ENCODE peak calls at places on chromosomes 1 and 21, in ten cellular contexts. One of them, this sample, is unnamed.

GRCh38 chr1:84013708-84014107 is 14.8 kb upstream of the TTLL7 start:
- DNase-seq in stimulated activated CD4-positive, alpha-beta T cell treated with anti-CD3 and anti-CD28 coated beads, Interleukin-1b, Interleukin-23, amount 100 ng/mL, for 1 hour: no peak
- DNase-seq in anterior cingulate cortex: no peak
- DNase-seq in NCI-H226: no peak
- DNase-seq in omental fat pad: no peak
- DNase-seq in posterior vena cava: no peak
- DNase-seq in RCC 7860: no peak
- DNase-seq in EL: no peak
- DNase-seq in psoas muscle: no peak
- DNase-seq in heart right ventricle: no peak
- DNase-seq in this sample: no peak

GRCh38 chr1:211830055-211830329 is 571 bp downstream of the LPGAT1 start:
- DNase-seq in stimulated activated CD4-positive, alpha-beta T cell treated with anti-CD3 and anti-CD28 coated beads, Interleukin-1b, Interleukin-23, amount 100 ng/mL, for 1 hour: no peak
- DNase-seq in anterior cingulate cortex: no peak
- DNase-seq in NCI-H226: no peak
- DNase-seq in omental fat pad: no peak
- DNase-seq in posterior vena cava: no peak
- DNase-seq in RCC 7860: no peak
- DNase-seq in EL: peak
- DNase-seq in psoas muscle: no peak
- DNase-seq in heart right ventricle: no peak
- DNase-seq in this sample: no peak

GRCh38 chr1:171663854-171664550 is 11.5 kb upstream of the MYOC start:
- DNase-seq in stimulated activated CD4-positive, alpha-beta T cell treated with anti-CD3 and anti-CD28 coated beads, Interleukin-1b, Interleukin-23, amount 100 ng/mL, for 1 hour: no peak
- DNase-seq in anterior cingulate cortex: no peak
- DNase-seq in NCI-H226: no peak
- DNase-seq in omental fat pad: no peak
- DNase-seq in posterior vena cava: no peak
- DNase-seq in RCC 7860: no peak
- DNase-seq in EL: no peak
- DNase-seq in psoas muscle: no peak
- DNase-seq in heart right ventricle: no peak
- DNase-seq in this sample: no peak

GRCh38 chr21:46079357-46080170 is 18.3 kb upstream of the COL6A2 start:
- DNase-seq in stimulated activated CD4-positive, alpha-beta T cell treated with anti-CD3 and anti-CD28 coated beads, Interleukin-1b, Interleukin-23, amount 100 ng/mL, for 1 hour: no peak
- DNase-seq in anterior cingulate cortex: no peak
- DNase-seq in NCI-H226: no peak
- DNase-seq in omental fat pad: peak
- DNase-seq in posterior vena cava: peak
- DNase-seq in RCC 7860: no peak
- DNase-seq in EL: peak
- DNase-seq in psoas muscle: peak
- DNase-seq in heart right ventricle: peak
- DNase-seq in this sample: no peak

GRCh38 chr1:160346953-160347352 is 3.8 kb downstream of the NCSTN start:
- DNase-seq in stimulated activated CD4-positive, alpha-beta T cell treated with anti-CD3 and anti-CD28 coated beads, Interleukin-1b, Interleukin-23, amount 100 ng/mL, for 1 hour: no peak
- DNase-seq in anterior cingulate cortex: no peak
- DNase-seq in NCI-H226: no peak
- DNase-seq in omental fat pad: no peak
- DNase-seq in posterior vena cava: no peak
- DNase-seq in RCC 7860: no peak
- DNase-seq in EL: no peak
- DNase-seq in psoas muscle: no peak
- DNase-seq in heart right ventricle: no peak
- DNase-seq in this sample: peak

GRCh38 chr1:224343679-224344078 is 13.0 kb upstream of the CNIH4 start:
- DNase-seq in stimulated activated CD4-positive, alpha-beta T cell treated with anti-CD3 and anti-CD28 coated beads, Interleukin-1b, Interleukin-23, amount 100 ng/mL, for 1 hour: no peak
- DNase-seq in anterior cingulate cortex: no peak
- DNase-seq in NCI-H226: no peak
- DNase-seq in omental fat pad: no peak
- DNase-seq in posterior vena cava: no peak
- DNase-seq in RCC 7860: peak
- DNase-seq in EL: no peak
- DNase-seq in psoas muscle: no peak
- DNase-seq in heart right ventricle: no peak
- DNase-seq in this sample: no peak

GRCh38 chr1:246178902-246179301 is 328.2 kb downstream of the SMYD3 start:
- DNase-seq in stimulated activated CD4-positive, alpha-beta T cell treated with anti-CD3 and anti-CD28 coated beads, Interleukin-1b, Interleukin-23, amount 100 ng/mL, for 1 hour: no peak
- DNase-seq in anterior cingulate cortex: no peak
- DNase-seq in NCI-H226: no peak
- DNase-seq in omental fat pad: no peak
- DNase-seq in posterior vena cava: no peak
- DNase-seq in RCC 7860: no peak
- DNase-seq in EL: no peak
- DNase-seq in psoas muscle: no peak
- DNase-seq in heart right ventricle: no peak
- DNase-seq in this sample: no peak

GRCh38 chr1:29708818-29709710 is 472.7 kb downstream of the PTPRU start:
- DNase-seq in stimulated activated CD4-positive, alpha-beta T cell treated with anti-CD3 and anti-CD28 coated beads, Interleukin-1b, Interleukin-23, amount 100 ng/mL, for 1 hour: no peak
- DNase-seq in anterior cingulate cortex: no peak
- DNase-seq in NCI-H226: no peak
- DNase-seq in omental fat pad: no peak
- DNase-seq in posterior vena cava: peak
- DNase-seq in RCC 7860: peak
- DNase-seq in EL: peak
- DNase-seq in psoas muscle: no peak
- DNase-seq in heart right ventricle: no peak
- DNase-seq in this sample: no peak

GRCh38 chr1:150548632-150549495 is at the start of gene ADAMTSL4:
- DNase-seq in stimulated activated CD4-positive, alpha-beta T cell treated with anti-CD3 and anti-CD28 coated beads, Interleukin-1b, Interleukin-23, amount 100 ng/mL, for 1 hour: no peak
- DNase-seq in anterior cingulate cortex: no peak
- DNase-seq in NCI-H226: peak
- DNase-seq in omental fat pad: no peak
- DNase-seq in posterior vena cava: peak
- DNase-seq in RCC 7860: peak
- DNase-seq in EL: peak
- DNase-seq in psoas muscle: peak
- DNase-seq in heart right ventricle: peak
- DNase-seq in this sample: peak

GRCh38 chr1:89866568-89866967 is 45.7 kb downstream of the LRRC8D start:
- DNase-seq in stimulated activated CD4-positive, alpha-beta T cell treated with anti-CD3 and anti-CD28 coated beads, Interleukin-1b, Interleukin-23, amount 100 ng/mL, for 1 hour: no peak
- DNase-seq in anterior cingulate cortex: no peak
- DNase-seq in NCI-H226: no peak
- DNase-seq in omental fat pad: no peak
- DNase-seq in posterior vena cava: no peak
- DNase-seq in RCC 7860: no peak
- DNase-seq in EL: no peak
- DNase-seq in psoas muscle: no peak
- DNase-seq in heart right ventricle: no peak
- DNase-seq in this sample: no peak

GRCh38 chr1:25728301-25728935 is 71.6 kb upstream of the SELENON start:
- DNase-seq in stimulated activated CD4-positive, alpha-beta T cell treated with anti-CD3 and anti-CD28 coated beads, Interleukin-1b, Interleukin-23, amount 100 ng/mL, for 1 hour: no peak
- DNase-seq in anterior cingulate cortex: no peak
- DNase-seq in NCI-H226: no peak
- DNase-seq in omental fat pad: no peak
- DNase-seq in posterior vena cava: peak
- DNase-seq in RCC 7860: no peak
- DNase-seq in EL: no peak
- DNase-seq in psoas muscle: no peak
- DNase-seq in heart right ventricle: no peak
- DNase-seq in this sample: peak

GRCh38 chr1:182120411-182121258 is 59.1 kb upstream of the ZNF648 start:
- DNase-seq in stimulated activated CD4-positive, alpha-beta T cell treated with anti-CD3 and anti-CD28 coated beads, Interleukin-1b, Interleukin-23, amount 100 ng/mL, for 1 hour: no peak
- DNase-seq in anterior cingulate cortex: peak
- DNase-seq in NCI-H226: peak
- DNase-seq in omental fat pad: no peak
- DNase-seq in posterior vena cava: no peak
- DNase-seq in RCC 7860: peak
- DNase-seq in EL: no peak
- DNase-seq in psoas muscle: peak
- DNase-seq in heart right ventricle: peak
- DNase-seq in this sample: no peak

GRCh38 chr1:66168919-66169725 is 364.8 kb upstream of the SGIP1 start:
- DNase-seq in stimulated activated CD4-positive, alpha-beta T cell treated with anti-CD3 and anti-CD28 coated beads, Interleukin-1b, Interleukin-23, amount 100 ng/mL, for 1 hour: no peak
- DNase-seq in anterior cingulate cortex: no peak
- DNase-seq in NCI-H226: no peak
- DNase-seq in omental fat pad: no peak
- DNase-seq in posterior vena cava: no peak
- DNase-seq in RCC 7860: no peak
- DNase-seq in EL: peak
- DNase-seq in psoas muscle: no peak
- DNase-seq in heart right ventricle: no peak
- DNase-seq in this sample: no peak

GRCh38 chr21:42299324-42300044 is 15.7 kb downstream of the TFF3 start:
- DNase-seq in stimulated activated CD4-positive, alpha-beta T cell treated with anti-CD3 and anti-CD28 coated beads, Interleukin-1b, Interleukin-23, amount 100 ng/mL, for 1 hour: no peak
- DNase-seq in anterior cingulate cortex: no peak
- DNase-seq in NCI-H226: peak
- DNase-seq in omental fat pad: no peak
- DNase-seq in posterior vena cava: no peak
- DNase-seq in RCC 7860: no peak
- DNase-seq in EL: no peak
- DNase-seq in psoas muscle: no peak
- DNase-seq in heart right ventricle: no peak
- DNase-seq in this sample: no peak

GRCh38 chr1:94125551-94126514 is 4.9 kb upstream of the ABCA4 start:
- DNase-seq in stimulated activated CD4-positive, alpha-beta T cell treated with anti-CD3 and anti-CD28 coated beads, Interleukin-1b, Interleukin-23, amount 100 ng/mL, for 1 hour: no peak
- DNase-seq in anterior cingulate cortex: no peak
- DNase-seq in NCI-H226: no peak
- DNase-seq in omental fat pad: no peak
- DNase-seq in posterior vena cava: no peak
- DNase-seq in RCC 7860: no peak
- DNase-seq in EL: no peak
- DNase-seq in psoas muscle: no peak
- DNase-seq in heart right ventricle: no peak
- DNase-seq in this sample: peak